ENCODE peak calls at places on chromosomes 13 and 19, in four cellular contexts. W is tibial artery, E is activated T-cell treated with anti-CD3 and anti-CD28 coated beads for 4 hours, X is C1 segment of cervical spinal cord. J is an unnamed sample.

GRCh38 chr19:52007436-52007804 is 591 bp downstream of the ZNF615 start:
- DNase-seq in W (no peak), E (no peak), X (peak), J (no peak)

GRCh38 chr13:78680064-78680463 is 21.1 kb upstream of the OBI1 start:
- DNase-seq in W (no peak), E (no peak), X (no peak), J (no peak)

GRCh38 chr13:77717508-77717907 is 20.0 kb downstream of the SLAIN1 start:
- DNase-seq in W (no peak), E (no peak), X (no peak), J (no peak)

GRCh38 chr19:12944064-12944674 is 1.5 kb upstream of the RAD23A start:
- DNase-seq in W (no peak), E (no peak), X (no peak), J (no peak)

GRCh38 chr13:60009300-60010248 is 154.2 kb downstream of the DIAPH3 start:
- DNase-seq in W (no peak), E (no peak), X (no peak), J (no peak)

GRCh38 chr13:100644328-100644727 is 30.3 kb downstream of the TMTC4 start:
- DNase-seq in W (no peak), E (no peak), X (no peak), J (no peak)

GRCh38 chr13:109151255-109151654 is 521.8 kb downstream of the MYO16 start:
- DNase-seq in W (no peak), E (no peak), X (no peak), J (no peak)

GRCh38 chr13:28047784-28048388 is 52.5 kb downstream of the FLT3 start:
- DNase-seq in W (no peak), E (no peak), X (no peak), J (no peak)

GRCh38 chr19:28700176-28700575 is 512.8 kb downstream of the UQCRFS1 start:
- DNase-seq in W (no peak), E (no peak), X (no peak), J (no peak)

GRCh38 chr13:31775686-31776085 is 36.4 kb downstream of the RXFP2 start:
- DNase-seq in W (peak), E (no peak), X (peak), J (no peak)

GRCh38 chr13:111058796-111059506 is 56.2 kb upstream of the ARHGEF7 start:
- DNase-seq in W (no peak), E (no peak), X (no peak), J (no peak)

GRCh38 chr13:74259641-74260040 is 125.4 kb upstream of the KLF12 start:
- DNase-seq in W (no peak), E (no peak), X (no peak), J (no peak)

GRCh38 chr19:48405850-48406249 is 12.4 kb downstream of the GRIN2D start:
- DNase-seq in W (no peak), E (no peak), X (no peak), J (no peak)

GRCh38 chr13:110782185-110782584 is 68.7 kb downstream of the ING1 start:
- DNase-seq in W (no peak), E (no peak), X (no peak), J (no peak)

GRCh38 chr19:39264306-39265290 is 3.6 kb upstream of the IFNL2 start:
- DNase-seq in W (no peak), E (no peak), X (no peak), J (no peak)

GRCh38 chr19:38274734-38275133 is 10.4 kb downstream of the SPINT2 start:
- DNase-seq in W (peak), E (no peak), X (peak), J (no peak)

GRCh38 chr19:33393286-33394005 is 19.9 kb downstream of the CEBPG start:
- DNase-seq in W (peak), E (no peak), X (no peak), J (no peak)

GRCh38 chr19:5086725-5087439 is 118.0 kb downstream of the KDM4B start:
- DNase-seq in W (no peak), E (no peak), X (no peak), J (no peak)